ENCODE peak calls at places on chromosomes 6 and 20, in seven cellular contexts. R is epithelial cell of esophagus, H is pancreas, A is AG09309, I is Calu3, M is fibroblast of lung, Z is HCT116. N is an unnamed sample.

GRCh38 chr20:33839591-33839990 is 28.4 kb downstream of the CHMP4B start:
- DNase-seq in R (no peak), H (peak), A (no peak), I (no peak), M (no peak), Z (no peak), N (no peak)

GRCh38 chr6:55239099-55239498 is 64.8 kb downstream of the HCRTR2 start:
- DNase-seq in R (peak), H (peak), A (no peak), I (peak), M (peak), Z (no peak), N (no peak)

GRCh38 chr6:44969446-44970175 is 358.5 kb upstream of the RUNX2 start:
- DNase-seq in R (peak), H (no peak), A (no peak), I (no peak), M (peak), Z (no peak), N (no peak)

GRCh38 chr6:168299541-168300511 is 19.8 kb downstream of the DACT2 start:
- DNase-seq in R (no peak), H (no peak), A (no peak), I (no peak), M (no peak), Z (no peak), N (no peak)

GRCh38 chr6:157838718-157839430 is 15.8 kb downstream of the SNX9 start:
- DNase-seq in R (peak), H (no peak), A (no peak), I (no peak), M (no peak), Z (no peak), N (no peak)

GRCh38 chr6:146910611-146911010 is 293.6 kb upstream of the STXBP5 start:
- DNase-seq in R (no peak), H (no peak), A (no peak), I (no peak), M (no peak), Z (no peak), N (no peak)

GRCh38 chr6:162852192-162852591 is 124.4 kb downstream of the PACRG start:
- DNase-seq in R (no peak), H (no peak), A (no peak), I (no peak), M (no peak), Z (no peak), N (no peak)

GRCh38 chr20:57464642-57465211 is 60.2 kb downstream of the CTCFL start:
- DNase-seq in R (peak), H (no peak), A (no peak), I (peak), M (no peak), Z (peak), N (peak)

GRCh38 chr6:143689852-143690251 is 12.1 kb downstream of the PHACTR2 start:
- DNase-seq in R (no peak), H (no peak), A (no peak), I (no peak), M (peak), Z (no peak), N (no peak)

GRCh38 chr6:25756382-25757354 is 2.1 kb downstream of the SLC17A4 start:
- DNase-seq in R (no peak), H (no peak), A (no peak), I (no peak), M (no peak), Z (no peak), N (no peak)

GRCh38 chr6:149140137-149140909 is 177.2 kb upstream of the TAB2 start:
- DNase-seq in R (no peak), H (no peak), A (no peak), I (no peak), M (no peak), Z (no peak), N (no peak)

GRCh38 chr20:44326391-44327159 is 10.3 kb upstream of the R3HDML start:
- DNase-seq in R (no peak), H (no peak), A (no peak), I (peak), M (no peak), Z (no peak), N (no peak)
- TF ChIP-seq CTCF in R (no peak), H (no peak), A (no peak), I (no peak), M (no peak), Z (no peak), N (no peak)

GRCh38 chr6:43120938-43121913 is 45.1 kb downstream of the PTK7 start:
- DNase-seq in R (peak), H (no peak), A (peak), I (no peak), M (peak), Z (peak), N (no peak)
- TF ChIP-seq CTCF in R (no peak), H (no peak), A (no peak), I (no peak), M (peak), Z (no peak), N (no peak)

GRCh38 chr20:62344092-62344491 is 23.0 kb downstream of the LAMA5 start:
- DNase-seq in R (no peak), H (no peak), A (no peak), I (no peak), M (no peak), Z (no peak), N (no peak)
- TF ChIP-seq CTCF in R (no peak), H (no peak), A (no peak), I (no peak), M (no peak), Z (no peak), N (no peak)

GRCh38 chr6:15058200-15059070 is 187.4 kb upstream of the JARID2 start:
- DNase-seq in R (no peak), H (no peak), A (no peak), I (no peak), M (no peak), Z (no peak), N (no peak)
- TF ChIP-seq CTCF in R (no peak), H (no peak), A (no peak), I (no peak), M (no peak), Z (peak), N (no peak)

DNA sequence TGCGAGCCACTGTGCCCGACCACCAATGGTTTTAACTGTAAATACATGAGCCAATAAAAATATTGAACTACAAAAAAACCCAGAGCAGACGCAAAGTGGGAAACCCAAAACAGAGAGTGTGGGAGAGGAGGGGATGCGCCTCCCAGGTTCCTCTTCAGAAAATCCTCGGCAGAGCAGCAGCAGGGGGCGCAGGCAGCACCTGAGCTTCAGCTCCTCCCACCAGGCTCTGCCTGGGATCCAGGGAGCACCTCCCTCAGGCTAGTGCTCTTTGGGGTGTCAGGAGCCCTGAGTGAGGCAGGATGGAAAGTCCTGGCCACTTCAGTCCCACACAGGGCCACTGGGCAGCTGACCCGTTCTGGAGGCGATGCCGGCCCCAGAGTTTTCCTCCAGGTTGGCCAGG is 536.9 kb upstream of the CDH4 start:
- DNase-seq in R (no peak), H (no peak), A (no peak), I (no peak), M (no peak), Z (no peak), N (no peak)
- TF ChIP-seq CTCF in R (no peak), H (no peak), A (no peak), I (no peak), M (no peak), Z (no peak), N (no peak)

DNA sequence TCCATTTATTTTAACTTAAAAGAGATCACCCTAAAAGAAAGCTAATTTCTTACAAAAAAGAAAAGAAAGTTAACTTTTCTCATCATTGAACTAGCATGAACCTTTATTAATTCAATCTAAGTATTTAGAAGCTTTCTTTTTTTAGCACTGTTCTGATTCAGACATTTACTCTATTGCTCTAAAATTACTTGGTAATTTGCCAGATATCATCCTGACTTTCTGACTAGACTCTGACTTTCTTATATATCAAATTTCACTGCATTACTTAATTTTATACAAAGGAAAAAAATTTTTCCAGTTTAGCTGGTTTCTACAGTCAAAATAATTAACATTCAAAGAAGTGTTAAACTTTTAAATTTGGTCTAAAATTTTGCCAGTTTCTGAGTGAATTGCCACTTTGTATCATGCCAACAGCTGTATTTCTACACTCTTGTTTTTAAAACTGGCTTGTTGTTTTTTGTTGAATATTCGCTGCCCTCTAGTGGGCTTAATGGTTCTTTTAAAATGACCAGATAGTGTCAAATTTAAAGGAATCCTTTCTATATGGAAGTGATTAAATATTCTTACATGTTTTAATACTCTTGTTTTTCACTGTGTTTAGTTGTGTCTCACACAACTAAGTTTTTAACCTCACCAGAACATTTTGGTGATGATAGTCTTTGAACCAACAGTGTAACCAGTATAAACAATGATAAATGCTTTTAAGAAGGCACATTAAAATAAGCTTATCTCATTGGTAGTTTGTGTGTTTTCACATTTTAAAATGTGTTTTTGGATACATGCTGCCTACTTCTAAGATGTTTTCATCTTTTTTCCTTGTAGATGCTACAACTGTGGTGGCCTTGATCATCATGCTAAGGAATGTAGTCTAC is 102.0 kb downstream of the POPDC3 start:
- DNase-seq in R (peak), H (no peak), A (peak), I (no peak), M (peak), Z (peak), N (no peak)
- TF ChIP-seq CTCF in R (peak), H (no peak), A (peak), I (peak), M (peak), Z (peak), N (peak)

DNA sequence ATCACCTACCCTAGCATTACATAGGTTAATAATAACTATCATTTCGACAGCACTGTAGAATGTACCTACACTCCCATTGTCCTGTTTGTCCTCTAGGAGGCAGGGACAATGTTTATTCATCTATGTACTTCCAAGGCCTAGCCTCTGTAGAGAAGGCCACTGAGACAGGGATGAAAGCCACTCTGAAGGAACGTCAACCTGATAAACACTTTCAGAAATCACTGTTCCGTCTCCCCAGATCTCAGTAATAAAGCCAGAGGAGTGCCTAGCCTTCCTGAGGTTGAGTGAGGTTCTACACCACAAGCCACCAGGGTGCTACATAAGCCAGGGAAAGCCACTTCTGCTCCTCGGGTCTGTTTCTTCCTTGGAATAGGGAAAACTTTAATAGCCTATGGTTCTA is 44.8 kb downstream of the POPDC3 start:
- DNase-seq in R (peak), H (no peak), A (no peak), I (peak), M (peak), Z (no peak), N (no peak)
- TF ChIP-seq CTCF in R (peak), H (no peak), A (peak), I (no peak), M (peak), Z (peak), N (no peak)

DNA sequence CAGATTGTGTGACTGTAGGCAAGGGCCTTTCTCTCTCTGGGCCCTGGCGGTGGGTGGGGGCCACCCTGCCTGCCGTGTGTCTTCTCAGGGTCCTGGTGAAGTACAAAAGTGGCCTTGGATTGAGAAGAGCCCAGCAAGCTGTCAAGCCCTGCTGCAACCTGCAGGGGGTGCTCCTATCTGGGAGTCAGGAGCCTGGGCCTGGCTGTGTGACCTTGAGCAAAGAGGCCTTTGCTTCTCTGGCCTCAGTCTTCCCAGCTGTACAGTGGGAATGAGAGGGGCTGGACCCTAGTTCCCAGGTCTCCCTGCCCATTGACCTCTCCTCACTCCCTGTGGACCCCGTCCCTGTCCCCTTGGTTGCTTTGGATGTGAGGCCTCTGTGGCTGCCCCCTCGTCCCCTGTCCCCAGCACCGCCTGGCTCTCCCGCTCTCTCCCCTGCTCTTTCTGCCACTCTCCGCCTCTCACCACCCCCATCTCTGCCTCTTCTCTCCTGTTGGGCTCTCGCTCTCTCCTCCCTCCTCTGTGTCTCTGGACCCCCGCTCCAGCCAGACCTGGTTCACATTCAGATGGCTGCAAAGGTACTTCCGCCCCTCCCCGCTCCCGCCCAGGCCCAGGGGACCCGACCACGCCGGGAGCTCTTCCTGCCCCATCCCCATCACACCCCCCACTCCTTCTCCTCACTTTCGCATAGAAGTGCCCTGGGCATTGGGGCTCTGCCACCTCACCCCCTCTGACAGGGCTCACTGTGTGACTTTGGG is 46.7 kb downstream of the SRC start:
- DNase-seq in R (no peak), H (peak), A (no peak), I (no peak), M (no peak), Z (no peak), N (peak)
- TF ChIP-seq CTCF in R (peak), H (no peak), A (peak), I (peak), M (peak), Z (peak), N (peak)

GRCh38 chr6:121055572-121056163 is 278.6 kb downstream of the TBC1D32 start:
- DNase-seq in R (peak), H (no peak), A (peak), I (peak), M (peak), Z (peak), N (no peak)
- TF ChIP-seq CTCF in R (peak), H (peak), A (peak), I (peak), M (peak), Z (peak), N (peak)

N was measured in lower lobe of right lung.